ENCODE peak calls at places on chromosomes 7 and 10, in nine cellular contexts. One of them, this sample, is unnamed.

GRCh38 chr10:103905441-103905840 is 12.5 kb downstream of the STN1 start:
- DNase-seq in C1 segment of cervical spinal cord: no peak
- DNase-seq in OCI-LY7: no peak
- DNase-seq in HFFc6: no peak
- DNase-seq in cerebellar cortex: peak
- DNase-seq in HEK293T: no peak
- DNase-seq in cardiac muscle cell: no peak
- DNase-seq in breast epithelium: no peak
- DNase-seq in NCI-H1694 treated with DMSO at 0.1 percent for 48 hours: no peak
- DNase-seq in this sample: no peak

GRCh38 chr10:24652381-24652957 is 71.2 kb downstream of the ARHGAP21 start:
- DNase-seq in C1 segment of cervical spinal cord: no peak
- DNase-seq in OCI-LY7: no peak
- DNase-seq in HFFc6: no peak
- DNase-seq in cerebellar cortex: no peak
- DNase-seq in HEK293T: no peak
- DNase-seq in cardiac muscle cell: no peak
- DNase-seq in breast epithelium: no peak
- DNase-seq in NCI-H1694 treated with DMSO at 0.1 percent for 48 hours: no peak
- DNase-seq in this sample: no peak

GRCh38 chr7:56105508-56105907 is 768 bp downstream of the CHCHD2 start:
- DNase-seq in C1 segment of cervical spinal cord: no peak
- DNase-seq in OCI-LY7: peak
- DNase-seq in HFFc6: peak
- DNase-seq in cerebellar cortex: peak
- DNase-seq in HEK293T: no peak
- DNase-seq in cardiac muscle cell: no peak
- DNase-seq in breast epithelium: no peak
- DNase-seq in NCI-H1694 treated with DMSO at 0.1 percent for 48 hours: no peak
- DNase-seq in this sample: peak

GRCh38 chr7:102992820-102993531 is 80.2 kb downstream of the LRRC17 start:
- DNase-seq in C1 segment of cervical spinal cord: no peak
- DNase-seq in OCI-LY7: no peak
- DNase-seq in HFFc6: peak
- DNase-seq in cerebellar cortex: no peak
- DNase-seq in HEK293T: no peak
- DNase-seq in cardiac muscle cell: no peak
- DNase-seq in breast epithelium: no peak
- DNase-seq in NCI-H1694 treated with DMSO at 0.1 percent for 48 hours: no peak
- DNase-seq in this sample: peak

GRCh38 chr7:150382844-150383225 is 3.7 kb downstream of the ZNF775 start:
- DNase-seq in C1 segment of cervical spinal cord: no peak
- DNase-seq in OCI-LY7: no peak
- DNase-seq in HFFc6: no peak
- DNase-seq in cerebellar cortex: no peak
- DNase-seq in HEK293T: no peak
- DNase-seq in cardiac muscle cell: no peak
- DNase-seq in breast epithelium: no peak
- DNase-seq in NCI-H1694 treated with DMSO at 0.1 percent for 48 hours: no peak
- DNase-seq in this sample: no peak

GRCh38 chr7:134431805-134432204 is 27.1 kb downstream of the AKR1B1 start:
- DNase-seq in C1 segment of cervical spinal cord: no peak
- DNase-seq in OCI-LY7: no peak
- DNase-seq in HFFc6: no peak
- DNase-seq in cerebellar cortex: no peak
- DNase-seq in HEK293T: no peak
- DNase-seq in cardiac muscle cell: no peak
- DNase-seq in breast epithelium: no peak
- DNase-seq in NCI-H1694 treated with DMSO at 0.1 percent for 48 hours: peak
- DNase-seq in this sample: no peak

GRCh38 chr7:19773361-19773760 is at the start of gene TMEM196:
- DNase-seq in C1 segment of cervical spinal cord: no peak
- DNase-seq in OCI-LY7: no peak
- DNase-seq in HFFc6: no peak
- DNase-seq in cerebellar cortex: no peak
- DNase-seq in HEK293T: no peak
- DNase-seq in cardiac muscle cell: peak
- DNase-seq in breast epithelium: no peak
- DNase-seq in NCI-H1694 treated with DMSO at 0.1 percent for 48 hours: no peak
- DNase-seq in this sample: no peak

GRCh38 chr7:112071856-112072255 is 134.3 kb downstream of the DOCK4 start:
- DNase-seq in C1 segment of cervical spinal cord: no peak
- DNase-seq in OCI-LY7: no peak
- DNase-seq in HFFc6: no peak
- DNase-seq in cerebellar cortex: no peak
- DNase-seq in HEK293T: no peak
- DNase-seq in cardiac muscle cell: no peak
- DNase-seq in breast epithelium: no peak
- DNase-seq in NCI-H1694 treated with DMSO at 0.1 percent for 48 hours: no peak
- DNase-seq in this sample: no peak

GRCh38 chr7:153934048-153934447 is 118.2 kb upstream of the DPP6 start:
- DNase-seq in C1 segment of cervical spinal cord: no peak
- DNase-seq in OCI-LY7: no peak
- DNase-seq in HFFc6: no peak
- DNase-seq in cerebellar cortex: no peak
- DNase-seq in HEK293T: no peak
- DNase-seq in cardiac muscle cell: no peak
- DNase-seq in breast epithelium: no peak
- DNase-seq in NCI-H1694 treated with DMSO at 0.1 percent for 48 hours: no peak
- DNase-seq in this sample: no peak

GRCh38 chr10:79093658-79094411 is 25.1 kb downstream of the ZMIZ1 start:
- DNase-seq in C1 segment of cervical spinal cord: no peak
- DNase-seq in OCI-LY7: peak
- DNase-seq in HFFc6: no peak
- DNase-seq in cerebellar cortex: peak
- DNase-seq in HEK293T: no peak
- DNase-seq in cardiac muscle cell: no peak
- DNase-seq in breast epithelium: peak
- DNase-seq in NCI-H1694 treated with DMSO at 0.1 percent for 48 hours: no peak
- DNase-seq in this sample: peak

GRCh38 chr7:24956021-24956420 is 24.0 kb downstream of the OSBPL3 start:
- DNase-seq in C1 segment of cervical spinal cord: no peak
- DNase-seq in OCI-LY7: no peak
- DNase-seq in HFFc6: peak
- DNase-seq in cerebellar cortex: no peak
- DNase-seq in HEK293T: no peak
- DNase-seq in cardiac muscle cell: no peak
- DNase-seq in breast epithelium: no peak
- DNase-seq in NCI-H1694 treated with DMSO at 0.1 percent for 48 hours: no peak
- DNase-seq in this sample: no peak

GRCh38 chr7:47249361-47249760 is 332.6 kb downstream of the TNS3 start:
- DNase-seq in C1 segment of cervical spinal cord: no peak
- DNase-seq in OCI-LY7: no peak
- DNase-seq in HFFc6: no peak
- DNase-seq in cerebellar cortex: no peak
- DNase-seq in HEK293T: no peak
- DNase-seq in cardiac muscle cell: no peak
- DNase-seq in breast epithelium: no peak
- DNase-seq in NCI-H1694 treated with DMSO at 0.1 percent for 48 hours: no peak
- DNase-seq in this sample: peak

GRCh38 chr10:29772403-29772802 is 137.6 kb upstream of the SVIL start:
- DNase-seq in C1 segment of cervical spinal cord: no peak
- DNase-seq in OCI-LY7: peak
- DNase-seq in HFFc6: no peak
- DNase-seq in cerebellar cortex: no peak
- DNase-seq in HEK293T: no peak
- DNase-seq in cardiac muscle cell: no peak
- DNase-seq in breast epithelium: no peak
- DNase-seq in NCI-H1694 treated with DMSO at 0.1 percent for 48 hours: no peak
- DNase-seq in this sample: no peak

GRCh38 chr10:24034571-24034970 is 174.4 kb upstream of the KIAA1217 start:
- DNase-seq in C1 segment of cervical spinal cord: no peak
- DNase-seq in OCI-LY7: no peak
- DNase-seq in HFFc6: no peak
- DNase-seq in cerebellar cortex: no peak
- DNase-seq in HEK293T: no peak
- DNase-seq in cardiac muscle cell: no peak
- DNase-seq in breast epithelium: no peak
- DNase-seq in NCI-H1694 treated with DMSO at 0.1 percent for 48 hours: no peak
- DNase-seq in this sample: no peak

GRCh38 chr7:151058766-151059361 is 525 bp upstream of the SLC4A2 start:
- DNase-seq in C1 segment of cervical spinal cord: no peak
- DNase-seq in OCI-LY7: peak
- DNase-seq in HFFc6: no peak
- DNase-seq in cerebellar cortex: peak
- DNase-seq in HEK293T: no peak
- DNase-seq in cardiac muscle cell: no peak
- DNase-seq in breast epithelium: no peak
- DNase-seq in NCI-H1694 treated with DMSO at 0.1 percent for 48 hours: no peak
- DNase-seq in this sample: peak

GRCh38 chr10:116665541-116666125 is 44.9 kb downstream of the PNLIPRP2 start:
- DNase-seq in C1 segment of cervical spinal cord: no peak
- DNase-seq in OCI-LY7: no peak
- DNase-seq in HFFc6: no peak
- DNase-seq in cerebellar cortex: no peak
- DNase-seq in HEK293T: no peak
- DNase-seq in cardiac muscle cell: peak
- DNase-seq in breast epithelium: peak
- DNase-seq in NCI-H1694 treated with DMSO at 0.1 percent for 48 hours: no peak
- DNase-seq in this sample: no peak

GRCh38 chr7:105269397-105269796 is 119.3 kb downstream of the SRPK2 start:
- DNase-seq in C1 segment of cervical spinal cord: no peak
- DNase-seq in OCI-LY7: no peak
- DNase-seq in HFFc6: no peak
- DNase-seq in cerebellar cortex: peak
- DNase-seq in HEK293T: no peak
- DNase-seq in cardiac muscle cell: no peak
- DNase-seq in breast epithelium: no peak
- DNase-seq in NCI-H1694 treated with DMSO at 0.1 percent for 48 hours: no peak
- DNase-seq in this sample: no peak

GRCh38 chr7:3561908-3562307 is 260.9 kb downstream of the SDK1 start:
- DNase-seq in C1 segment of cervical spinal cord: no peak
- DNase-seq in OCI-LY7: no peak
- DNase-seq in HFFc6: no peak
- DNase-seq in cerebellar cortex: no peak
- DNase-seq in HEK293T: no peak
- DNase-seq in cardiac muscle cell: no peak
- DNase-seq in breast epithelium: no peak
- DNase-seq in NCI-H1694 treated with DMSO at 0.1 percent for 48 hours: no peak
- DNase-seq in this sample: no peak

GRCh38 chr7:124033093-124033806 is 383 bp upstream of the TMEM229A start:
- DNase-seq in C1 segment of cervical spinal cord: peak
- DNase-seq in OCI-LY7: no peak
- DNase-seq in HFFc6: no peak
- DNase-seq in cerebellar cortex: peak
- DNase-seq in HEK293T: peak
- DNase-seq in cardiac muscle cell: peak
- DNase-seq in breast epithelium: no peak
- DNase-seq in NCI-H1694 treated with DMSO at 0.1 percent for 48 hours: peak
- DNase-seq in this sample: no peak

This sample was measured in MV-4-11.